ENCODE peak calls at places on chromosomes 4 and X, in nine cellular contexts. R, I, G, A, Y, Z, V, P and W are unnamed samples.

GRCh38 chr4:90328558-90328957 is 201.4 kb downstream of the CCSER1 start:
- DNase-seq in P (no peak), G (no peak), Y (peak), V (no peak), R (peak), A (peak), I (peak), Z (peak), W (peak)

GRCh38 chrX:154091678-154092077 is 5.8 kb downstream of the MECP2 start:
- DNase-seq in Y (no peak), R (no peak), G (no peak), P (no peak), V (no peak), I (no peak), A (no peak), Z (no peak), W (no peak)

GRCh38 chr4:51859476-51860032 is 16.6 kb downstream of the DCUN1D4 start:
- DNase-seq in Z (no peak), A (no peak), I (no peak), Y (no peak), V (no peak), G (no peak), R (no peak), P (no peak), W (no peak)

GRCh38 chr4:147547314-147548056 is 66.6 kb downstream of the EDNRA start:
- DNase-seq in R (peak), Z (no peak), V (no peak), G (no peak), P (no peak), I (no peak), A (no peak), Y (no peak), W (no peak)

GRCh38 chr4:54217642-54218486 is 11.2 kb upstream of the PDGFRA start:
- DNase-seq in A (peak), R (peak), Z (peak), G (peak), I (peak), V (peak), P (peak), Y (peak), W (peak)

GRCh38 chr4:107546637-107547036 is 173.4 kb downstream of the PAPSS1 start:
- DNase-seq in I (no peak), V (no peak), Y (no peak), G (no peak), Z (no peak), A (no peak), P (no peak), R (no peak), W (no peak)

GRCh38 chrX:97860206-97860605 is 976.5 kb downstream of the RPA4 start:
- DNase-seq in Z (no peak), Y (no peak), V (no peak), P (no peak), G (no peak), R (peak), I (no peak), A (no peak), W (no peak)

GRCh38 chrX:13661735-13662536 is 9.0 kb downstream of the TCEANC start:
- DNase-seq in Z (no peak), A (no peak), V (no peak), I (no peak), G (no peak), Y (no peak), R (no peak), P (no peak), W (no peak)

GRCh38 chr4:14383652-14384051 is 618.6 kb upstream of the CPEB2 start:
- DNase-seq in R (no peak), A (no peak), Y (peak), P (no peak), G (no peak), Z (no peak), I (no peak), V (no peak), W (no peak)

GRCh38 chrX:150429577-150429976 is 66.5 kb downstream of the MAMLD1 start:
- DNase-seq in I (no peak), Z (no peak), Y (no peak), V (no peak), R (peak), G (no peak), P (no peak), A (no peak), W (no peak)

GRCh38 chr4:186693159-186693815 is 30.4 kb downstream of the FAT1 start:
- DNase-seq in A (no peak), I (peak), V (no peak), Y (no peak), Z (peak), G (no peak), R (peak), P (peak), W (no peak)

GRCh38 chr4:76694056-76694455 is 203.9 kb downstream of the SOWAHB start:
- DNase-seq in V (no peak), R (peak), Z (no peak), Y (no peak), P (no peak), I (no peak), A (no peak), G (no peak), W (no peak)

GRCh38 chrX:17563515-17563914 is 173.8 kb upstream of the SCML1 start:
- DNase-seq in Z (no peak), Y (no peak), R (peak), P (no peak), G (no peak), A (no peak), V (no peak), I (no peak), W (no peak)

GRCh38 chr4:186144180-186144579 is 39.7 kb downstream of the FAM149A start:
- DNase-seq in A (peak), P (no peak), R (no peak), I (peak), Z (no peak), V (no peak), G (no peak), Y (no peak), W (peak)

GRCh38 chr4:147828361-147828760 is 96.5 kb downstream of the ARHGAP10 start:
- DNase-seq in Y (no peak), V (no peak), Z (no peak), P (no peak), A (no peak), R (peak), G (no peak), I (no peak), W (no peak)

GRCh38 chr4:123478859-123479345 is 82.3 kb downstream of the SPRY1 start:
- DNase-seq in R (peak), P (no peak), I (no peak), Z (peak), G (no peak), Y (no peak), A (no peak), V (no peak), W (no peak)

GRCh38 chr4:103197765-103198110 is 405 bp downstream of the CENPE start:
- DNase-seq in G (no peak), R (no peak), A (no peak), Y (no peak), P (no peak), V (no peak), I (no peak), Z (no peak), W (no peak)

GRCh38 chrX:65451663-65452062 is 82.9 kb downstream of the LAS1L start:
- DNase-seq in P (no peak), G (no peak), R (peak), V (no peak), A (peak), Y (peak), I (no peak), Z (no peak), W (peak)

GRCh38 chr4:13865871-13866669 is 238.5 kb upstream of the BOD1L1 start:
- DNase-seq in Z (no peak), V (no peak), G (no peak), Y (no peak), I (no peak), P (no peak), A (no peak), R (peak), W (no peak)

GRCh38 chrX:889966-890651 is 259.5 kb downstream of the SHOX start:
- DNase-seq in Z (no peak), I (no peak), R (no peak), Y (no peak), P (no peak), V (no peak), A (no peak), G (no peak), W (no peak)

GRCh38 chrX:122303761-122304160 is 880.3 kb upstream of the GRIA3 start:
- DNase-seq in Y (no peak), P (no peak), R (no peak), I (no peak), V (no peak), A (no peak), G (no peak), Z (no peak), W (no peak)

GRCh38 chrX:29535212-29536162 is 679.9 kb upstream of the MAGEB2 start:
- DNase-seq in P (no peak), V (no peak), G (no peak), Y (no peak), R (peak), I (no peak), Z (no peak), A (no peak), W (no peak)

GRCh38 chrX:153724252-153725038 is at the start of the genes ABCD1 and BCAP31:
- DNase-seq in P (peak), R (peak), A (peak), V (peak), G (peak), Z (peak), Y (peak), I (peak), W (peak)

GRCh38 chrX:41737065-41737464 is 13.1 kb downstream of the GPR82 start:
- DNase-seq in P (no peak), R (no peak), Y (no peak), V (no peak), A (no peak), I (no peak), Z (no peak), G (no peak), W (no peak)

GRCh38 chr4:159248383-159249178 is 145.7 kb downstream of the RAPGEF2 start:
- DNase-seq in R (no peak), A (no peak), Z (peak), I (no peak), P (no peak), V (no peak), Y (no peak), G (no peak), W (no peak)

GRCh38 chr4:186915816-186916215 is 192.2 kb upstream of the FAT1 start:
- DNase-seq in R (peak), I (no peak), P (no peak), Y (no peak), A (no peak), Z (no peak), G (no peak), V (no peak), W (no peak)

GRCh38 chr4:180169394-180169793 is 2073.8 kb upstream of the TENM3 start:
- DNase-seq in Z (no peak), Y (no peak), V (no peak), R (no peak), A (no peak), I (no peak), P (no peak), G (no peak), W (no peak)